ENCODE peak calls at places on chromosomes 13 and 19, in ten cellular contexts. I is omental fat pad; L is CD8-positive, alpha-beta T cell; Y is endodermal cell; X is left ventricle myocardium inferior; H is neural crest cell; V is fibroblast of the aortic adventitia; F is GM23338; K is body of pancreas; P is mammary epithelial cell. O is an unnamed sample.
A peak's percentile ranks its signal among the peaks of the same experiment; 100 is the strongest.

GRCh38 chr19:3606174-3606689 is 443 bp downstream of the TBXA2R start:
- DNase-seq in I (no peak), L (peak; percentile 28), Y (peak; percentile 82), X (no peak), H (no peak), V (no peak), F (peak; percentile 65), K (peak; percentile 79), P (no peak), O (no peak)

GRCh38 chr19:2291185-2291751 is 9.3 kb upstream of the PEAK3 start:
- DNase-seq in I (no peak), L (no peak), Y (peak; percentile 90), X (no peak), H (peak; percentile 62), V (no peak), F (peak; percentile 84), K (no peak), P (peak; percentile 29), O (no peak)

GRCh38 chr13:48532146-48532472 is 771 bp downstream of the RCBTB2 start:
- DNase-seq in I (no peak), L (no peak), Y (no peak), X (no peak), H (no peak), V (peak; percentile 74), F (no peak), K (no peak), P (no peak), O (no peak)

GRCh38 chr19:14770136-14770535 is 8.2 kb downstream of the ADGRE2 start:
- DNase-seq in I (no peak), L (no peak), Y (no peak), X (no peak), H (no peak), V (no peak), F (no peak), K (no peak), P (no peak), O (no peak)

GRCh38 chr19:15418112-15418587 is 638 bp downstream of the AKAP8L start:
- DNase-seq in I (no peak), L (no peak), Y (no peak), X (no peak), H (no peak), V (peak; percentile 18), F (no peak), K (peak; percentile 23), P (no peak), O (peak; percentile 43)

GRCh38 chr13:84130739-84131138 is 248.5 kb upstream of the SLITRK1 start:
- DNase-seq in I (no peak), L (no peak), Y (no peak), X (no peak), H (no peak), V (no peak), F (no peak), K (no peak), P (no peak), O (no peak)

GRCh38 chr19:28731113-28731512 is 481.8 kb downstream of the UQCRFS1 start:
- DNase-seq in I (no peak), L (no peak), Y (no peak), X (no peak), H (no peak), V (no peak), F (no peak), K (no peak), P (no peak), O (no peak)

GRCh38 chr19:52492201-52492960 is 35.1 kb upstream of the ZNF808 start:
- DNase-seq in I (no peak), L (no peak), Y (peak; percentile 98), X (no peak), H (peak; percentile 47), V (no peak), F (peak; percentile 97), K (peak; percentile 9), P (no peak), O (no peak)

GRCh38 chr13:19958119-19959111 is at the start of gene ZMYM2:
- DNase-seq in I (peak; percentile 97), L (peak; percentile 96), Y (peak; percentile 99), X (peak; percentile 99), H (peak; percentile 98), V (peak; percentile 96), F (peak; percentile 96), K (peak; percentile 99), P (peak; percentile 96), O (peak; percentile 95)
- TF ChIP-seq CTCF in I (no peak), L (no peak), Y (no peak), X (no peak), H (no peak), V (no peak), F (no peak), K (no peak), P (no peak), O (no peak)

GRCh38 chr19:11970174-11970573 is 5.3 kb downstream of the ZNF763 start:
- DNase-seq in I (no peak), L (no peak), Y (no peak), X (no peak), H (no peak), V (no peak), F (no peak), K (no peak), P (no peak), O (no peak)

GRCh38 chr19:11963566-11964355 is 1.1 kb upstream of the ZNF763 start:
- DNase-seq in I (peak; percentile 64), L (peak; percentile 59), Y (peak; percentile 89), X (peak; percentile 88), H (peak; percentile 77), V (peak; percentile 77), F (peak; percentile 93), K (peak; percentile 77), P (peak; percentile 21), O (no peak)

GRCh38 chr19:11964858-11965645 is at the start of gene ZNF763:
- DNase-seq in I (peak; percentile 97), L (peak; percentile 85), Y (peak; percentile 98), X (peak; percentile 95), H (peak; percentile 80), V (peak; percentile 73), F (peak; percentile 99), K (peak; percentile 97), P (peak; percentile 70), O (no peak)

DNA sequence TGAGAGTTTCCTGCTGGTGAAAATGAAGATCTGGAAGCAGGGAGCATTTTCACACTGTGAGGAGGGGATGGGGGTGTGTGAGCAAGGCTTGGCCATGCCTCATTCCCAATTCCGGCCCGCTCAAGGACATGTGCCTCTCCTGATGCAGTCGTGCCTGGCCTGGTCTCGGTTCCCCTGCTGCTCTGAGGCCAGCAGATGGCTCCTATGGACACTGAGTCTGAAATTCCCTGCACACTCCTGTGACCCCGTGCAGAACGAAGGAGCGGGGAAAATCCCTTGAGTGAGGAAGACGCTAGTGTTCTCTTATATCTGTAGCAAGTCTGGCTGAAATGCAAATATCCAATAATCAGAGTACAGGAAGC is 363 bp upstream of the ZNF763 start:
- DNase-seq in I (no peak), L (no peak), Y (no peak), X (peak; percentile 27), H (no peak), V (no peak), F (peak; percentile 43), K (no peak), P (no peak), O (no peak)
- TF ChIP-seq CTCF in I (no peak), L (no peak), Y (no peak), X (no peak), H (no peak), V (peak; percentile 30), F (peak; percentile 54), K (no peak), P (peak; percentile 22), O (no peak)

GRCh38 chr13:39279077-39279476 is 240.8 kb downstream of the NHLRC3 start:
- DNase-seq in I (no peak), L (no peak), Y (no peak), X (no peak), H (no peak), V (no peak), F (no peak), K (no peak), P (no peak), O (no peak)

GRCh38 chr13:39281539-39282150 is 243.4 kb downstream of the NHLRC3 start:
- DNase-seq in I (no peak), L (no peak), Y (no peak), X (no peak), H (no peak), V (peak; percentile 44), F (peak; percentile 27), K (no peak), P (no peak), O (no peak)

GRCh38 chr13:39282400-39282972 is 244.2 kb downstream of the NHLRC3 start:
- DNase-seq in I (no peak), L (no peak), Y (no peak), X (no peak), H (no peak), V (no peak), F (no peak), K (no peak), P (no peak), O (no peak)

GRCh38 chr13:39283062-39283461 is 244.8 kb downstream of the NHLRC3 start:
- DNase-seq in I (no peak), L (no peak), Y (no peak), X (no peak), H (no peak), V (no peak), F (no peak), K (peak; percentile 10), P (no peak), O (no peak)

DNA sequence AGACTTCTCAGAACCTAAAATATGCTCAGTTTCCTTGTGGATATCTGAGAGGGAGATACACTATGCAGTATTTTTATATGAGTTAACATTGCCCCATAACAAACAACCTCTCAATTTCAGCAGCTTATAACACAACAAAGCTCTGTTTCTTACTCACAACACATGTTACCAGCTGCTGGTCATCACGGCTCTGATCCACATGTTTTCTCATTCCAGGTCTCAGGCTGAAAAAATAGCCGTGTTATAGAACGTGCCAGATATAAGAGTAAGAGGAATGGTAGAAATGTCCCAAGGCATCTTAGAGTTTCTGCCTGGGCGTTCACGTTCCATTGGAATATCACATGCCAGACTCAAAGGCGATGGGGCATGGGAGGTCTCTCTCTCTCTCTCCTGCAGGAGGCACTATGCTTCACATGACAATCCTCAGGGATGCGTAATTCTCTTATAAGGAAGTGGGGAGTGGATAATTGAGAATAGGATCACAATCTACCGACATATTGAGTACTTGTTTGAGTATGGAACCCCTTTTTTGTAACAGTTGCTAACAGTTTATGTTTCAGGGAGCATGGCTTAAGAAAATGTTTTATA is 246.6 kb downstream of the NHLRC3 start:
- DNase-seq in I (no peak), L (no peak), Y (peak; percentile 54), X (peak; percentile 27), H (no peak), V (no peak), F (peak; percentile 67), K (no peak), P (no peak), O (no peak)
- TF ChIP-seq CTCF in I (no peak), L (no peak), Y (peak; percentile 72), X (peak; percentile 32), H (no peak), V (peak; percentile 11), F (peak; percentile 80), K (no peak), P (no peak), O (no peak)

GRCh38 chr13:106810069-106810468 is 242.1 kb upstream of the ARGLU1 start:
- DNase-seq in I (no peak), L (no peak), Y (no peak), X (no peak), H (no peak), V (no peak), F (no peak), K (no peak), P (no peak), O (no peak)

GRCh38 chr13:106799731-106800335 is 231.9 kb upstream of the ARGLU1 start:
- DNase-seq in I (no peak), L (no peak), Y (no peak), X (no peak), H (no peak), V (no peak), F (no peak), K (no peak), P (no peak), O (no peak)

GRCh38 chr13:106802917-106803316 is 235.0 kb upstream of the ARGLU1 start:
- DNase-seq in I (no peak), L (no peak), Y (peak; percentile 68), X (no peak), H (no peak), V (no peak), F (peak; percentile 47), K (no peak), P (no peak), O (no peak)

DNA sequence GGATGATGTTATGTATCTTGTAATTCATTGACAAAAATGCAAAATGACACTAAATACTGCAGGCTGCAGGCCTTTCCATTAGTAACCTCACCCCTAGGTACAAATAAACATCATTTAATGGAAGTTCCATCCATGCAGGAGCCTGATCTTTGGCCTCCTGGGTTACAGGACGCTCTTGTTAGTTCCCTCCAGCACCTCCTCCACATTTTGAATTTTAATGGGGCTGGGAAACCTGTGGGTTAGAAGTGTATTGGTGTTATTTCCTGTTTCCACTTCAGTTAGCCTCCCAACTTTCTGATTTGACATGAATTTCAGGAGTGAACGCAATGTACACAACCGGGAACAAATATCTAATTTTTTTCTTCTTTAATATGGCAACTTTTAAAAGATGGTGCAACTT is 237.1 kb upstream of the ARGLU1 start:
- DNase-seq in I (no peak), L (no peak), Y (no peak), X (no peak), H (no peak), V (no peak), F (peak; percentile 44), K (no peak), P (no peak), O (no peak)
- TF ChIP-seq CTCF in I (no peak), L (no peak), Y (no peak), X (no peak), H (no peak), V (no peak), F (no peak), K (no peak), P (no peak), O (no peak)